ENCODE peak calls at places on chromosomes 4 and X, in seven cellular contexts. L, D, K, X, J, Q and V are unnamed samples.

GRCh38 chr4:57044279-57044678 is 65.6 kb downstream of the POLR2B start:
- DNase-seq in J (no peak), D (peak), K (no peak), Q (no peak), X (no peak), L (no peak), V (peak)

GRCh38 chrX:155718964-155719586 is 106.3 kb upstream of the TMLHE start:
- DNase-seq in X (no peak), D (no peak), K (no peak), Q (no peak), J (no peak), L (no peak), V (peak)

GRCh38 chr4:8657381-8657776 is 64.8 kb downstream of the CPZ start:
- DNase-seq in J (no peak), L (no peak), Q (no peak), X (no peak), D (no peak), K (no peak), V (no peak)

GRCh38 chrX:20514358-20514757 is 247.6 kb upstream of the RPS6KA3 start:
- DNase-seq in J (peak), Q (no peak), X (no peak), D (peak), L (peak), K (no peak), V (peak)

GRCh38 chr4:32128549-32128948 is 1408.4 kb downstream of the PCDH7 start:
- DNase-seq in J (no peak), D (no peak), K (no peak), L (no peak), X (no peak), Q (no peak), V (no peak)

GRCh38 chrX:632391-633042 is 1.9 kb downstream of the SHOX start:
- DNase-seq in J (no peak), D (no peak), L (no peak), X (no peak), Q (no peak), K (peak), V (no peak)

GRCh38 chr4:76744253-76744921 is 153.6 kb downstream of the SOWAHB start:
- DNase-seq in L (peak), X (no peak), D (peak), J (peak), Q (no peak), K (no peak), V (peak)

GRCh38 chr4:4843651-4844291 is 15.7 kb upstream of the MSX1 start:
- DNase-seq in J (no peak), Q (no peak), X (no peak), K (no peak), L (no peak), D (no peak), V (no peak)

GRCh38 chrX:139823806-139824205 is 109.0 kb downstream of the ATP11C start:
- DNase-seq in K (no peak), J (peak), L (peak), Q (no peak), X (no peak), D (peak), V (peak)
- H3K27ac ChIP-seq in K (no peak), J (no peak), L (peak), Q (no peak), X (no peak), D (no peak), V (no peak)

GRCh38 chrX:2488621-2489285 is 12.0 kb downstream of the DHRSX start:
- DNase-seq in X (no peak), Q (no peak), J (no peak), K (peak), L (no peak), D (no peak), V (no peak)
- H3K27ac ChIP-seq in X (no peak), Q (no peak), J (no peak), K (no peak), L (no peak), D (no peak), V (no peak)

GRCh38 chr4:2254665-2255500 is 7.0 kb downstream of the MXD4 start:
- DNase-seq in Q (no peak), X (no peak), J (no peak), D (no peak), K (no peak), L (no peak), V (no peak)

GRCh38 chr4:2257361-2258001 is 4.4 kb downstream of the MXD4 start:
- DNase-seq in X (no peak), D (no peak), J (no peak), K (peak), L (no peak), Q (no peak), V (no peak)

GRCh38 chr4:2256781-2257191 is 5.1 kb downstream of the MXD4 start:
- DNase-seq in K (peak), D (no peak), J (peak), X (no peak), Q (no peak), L (no peak), V (no peak)

GRCh38 chr4:2256156-2256731 is 5.7 kb downstream of the MXD4 start:
- DNase-seq in L (no peak), Q (no peak), J (no peak), K (peak), X (no peak), D (no peak), V (no peak)

GRCh38 chr4:2255501-2256155 is 6.3 kb downstream of the MXD4 start:
- DNase-seq in K (peak), L (no peak), X (no peak), Q (no peak), J (peak), D (no peak), V (no peak)
- H3K27ac ChIP-seq in K (peak), L (no peak), X (no peak), Q (no peak), J (no peak), D (no peak), V (no peak)

GRCh38 chrX:13219990-13220764 is 99.7 kb downstream of the ATXN3L start:
- DNase-seq in J (no peak), Q (no peak), L (no peak), X (no peak), D (peak), K (no peak), V (no peak)
- H3K27ac ChIP-seq in J (no peak), Q (no peak), L (peak), X (no peak), D (peak), K (no peak), V (no peak)

DNA sequence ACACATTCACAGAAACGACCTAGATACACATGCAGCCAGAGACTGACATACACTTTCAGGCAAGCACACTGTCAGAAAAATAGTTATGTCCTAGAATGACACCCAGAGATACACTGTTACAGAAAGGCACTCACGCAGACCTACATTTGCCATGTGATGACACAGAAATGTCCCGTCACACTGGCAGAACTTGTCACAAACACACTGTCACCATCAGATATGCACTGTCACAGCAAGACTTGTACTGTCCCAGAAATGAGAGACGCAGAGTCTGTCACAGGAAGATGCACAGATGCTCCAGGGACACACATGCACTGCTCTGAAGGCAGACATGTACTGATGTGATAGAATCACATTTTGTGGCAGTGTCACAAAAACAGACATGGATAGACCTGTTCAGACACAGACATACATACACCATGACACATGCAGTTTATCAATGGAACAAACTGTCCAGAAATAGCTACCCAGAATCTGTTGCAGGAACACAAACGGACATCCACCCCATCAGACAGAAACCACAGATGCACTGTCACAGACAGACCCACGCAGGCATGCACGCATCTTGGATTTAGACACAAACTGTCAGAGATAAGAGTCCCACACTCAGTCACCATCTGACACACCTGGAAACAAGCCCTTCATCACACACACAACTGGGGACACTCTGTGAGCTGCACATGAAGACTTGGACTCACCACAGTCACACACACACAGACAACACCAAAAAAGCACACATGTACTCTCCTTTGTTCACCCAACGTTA is 1.3 kb upstream of the PIM2 start:
- DNase-seq in K (no peak), J (no peak), D (no peak), X (peak), L (no peak), Q (no peak), V (no peak)
- H3K27ac ChIP-seq in K (peak), J (peak), D (no peak), X (peak), L (no peak), Q (no peak), V (peak)

GRCh38 chr4:169253904-169254303 is 16.9 kb downstream of the SH3RF1 start:
- DNase-seq in K (no peak), D (peak), X (no peak), Q (no peak), L (peak), J (peak), V (peak)

GRCh38 chr4:169250796-169251195 is 20.0 kb downstream of the SH3RF1 start:
- DNase-seq in L (no peak), J (no peak), X (no peak), D (no peak), K (no peak), Q (no peak), V (no peak)

GRCh38 chr4:169251291-169252235 is 19.2 kb downstream of the SH3RF1 start:
- DNase-seq in J (no peak), D (no peak), Q (no peak), X (no peak), L (peak), K (no peak), V (no peak)

GRCh38 chr4:169253087-169253675 is 17.6 kb downstream of the SH3RF1 start:
- DNase-seq in Q (no peak), K (no peak), X (no peak), J (no peak), L (no peak), D (no peak), V (no peak)

DNA sequence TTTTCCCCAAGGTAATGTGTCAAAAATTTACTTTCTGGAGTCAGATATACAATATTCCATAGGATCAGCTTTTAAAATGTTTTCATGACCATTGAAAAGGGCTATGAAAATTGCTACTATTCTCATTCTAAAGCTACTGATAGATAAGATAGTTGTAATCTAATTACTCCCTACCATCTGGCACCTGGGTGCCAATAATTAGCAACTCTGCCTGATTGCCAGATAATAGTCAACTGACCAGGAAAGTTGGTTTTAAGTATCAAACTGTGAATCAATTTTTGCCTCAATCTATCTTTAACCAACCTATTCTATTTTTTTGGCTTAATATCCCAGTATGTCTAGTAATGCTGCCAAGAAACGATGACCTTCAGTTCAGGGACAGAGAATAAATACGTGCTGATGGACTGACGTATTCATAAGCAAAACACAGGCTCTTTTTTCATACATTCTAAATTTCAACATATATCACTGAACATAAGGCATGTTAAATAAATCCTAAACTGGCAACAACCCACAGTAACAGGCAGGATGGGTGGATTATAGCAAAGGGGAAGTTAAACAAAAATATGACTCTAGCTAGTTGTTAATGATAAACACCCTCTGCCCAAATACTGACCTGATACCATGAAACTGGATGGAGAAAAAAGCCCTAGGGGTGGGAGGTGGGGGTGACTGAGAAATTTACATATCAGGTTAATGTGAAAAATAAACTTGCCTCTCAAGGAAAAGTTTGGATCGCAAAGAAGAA is 18.2 kb downstream of the SH3RF1 start:
- DNase-seq in Q (no peak), K (no peak), X (no peak), J (peak), L (no peak), D (peak), V (no peak)
- H3K27ac ChIP-seq in Q (no peak), K (no peak), X (no peak), J (no peak), L (peak), D (no peak), V (no peak)